ENCODE peak calls at places on chromosomes 13 and 19, in nine cellular contexts. Z is NCI-H1048, Q is uterus, C is psoas muscle, M is A172, H is HCEC 1CT, L is caudate nucleus, A is right lobe of liver, S is COLO829. E is an unnamed sample.

GRCh38 chr19:15296841-15297415 is 35.4 kb downstream of the BRD4 start:
- DNase-seq in Z (no peak), Q (no peak), C (no peak), M (no peak), H (no peak), L (no peak), A (no peak), S (no peak), E (no peak)

GRCh38 chr19:32287811-32288227 is 57.6 kb upstream of the ZNF507 start:
- DNase-seq in Z (no peak), Q (peak; percentile 66), C (peak; percentile 67), M (peak; percentile 33), H (peak; percentile 51), L (no peak), A (no peak), S (peak; percentile 44), E (no peak)

GRCh38 chr19:46631481-46631880 is 4.5 kb downstream of the GNG8 start:
- DNase-seq in Z (no peak), Q (peak; percentile 86), C (peak; percentile 77), M (no peak), H (peak; percentile 28), L (no peak), A (no peak), S (no peak), E (no peak)

GRCh38 chr19:18399008-18399407 is 1.6 kb upstream of the LRRC25 start:
- DNase-seq in Z (no peak), Q (no peak), C (no peak), M (peak; percentile 71), H (peak; percentile 80), L (no peak), A (peak; percentile 91), S (no peak), E (no peak)

GRCh38 chr13:113029061-113029445 is 60.0 kb downstream of the MCF2L start:
- DNase-seq in Z (no peak), Q (no peak), C (no peak), M (no peak), H (no peak), L (no peak), A (no peak), S (no peak), E (no peak)

GRCh38 chr13:23510979-23511735 is 59.1 kb upstream of the TNFRSF19 start:
- DNase-seq in Z (no peak), Q (no peak), C (no peak), M (peak; percentile 52), H (peak; percentile 49), L (no peak), A (no peak), S (peak; percentile 63), E (no peak)

GRCh38 chr19:1799695-1800342 is 12.3 kb downstream of the ATP8B3 start:
- DNase-seq in Z (no peak), Q (no peak), C (no peak), M (no peak), H (no peak), L (no peak), A (no peak), S (no peak), E (no peak)

GRCh38 chr19:17327654-17328516 is 6.8 kb downstream of the ANO8 start:
- DNase-seq in Z (no peak), Q (peak; percentile 75), C (no peak), M (no peak), H (no peak), L (no peak), A (no peak), S (no peak), E (no peak)

GRCh38 chr13:48175200-48175599 is 57.8 kb upstream of the ITM2B start:
- DNase-seq in Z (no peak), Q (no peak), C (no peak), M (no peak), H (no peak), L (no peak), A (no peak), S (no peak), E (no peak)

GRCh38 chr19:7618366-7618765 is 11.0 kb downstream of the XAB2 start:
- DNase-seq in Z (no peak), Q (no peak), C (no peak), M (no peak), H (no peak), L (no peak), A (peak; percentile 94), S (no peak), E (no peak)

GRCh38 chr13:113029487-113030258 is 60.7 kb downstream of the MCF2L start:
- DNase-seq in Z (no peak), Q (no peak), C (no peak), M (peak; percentile 22), H (no peak), L (peak; percentile 21), A (no peak), S (no peak), E (no peak)

GRCh38 chr13:33554919-33555791 is 262.8 kb upstream of the RFC3 start:
- DNase-seq in Z (no peak), Q (no peak), C (no peak), M (no peak), H (no peak), L (no peak), A (no peak), S (no peak), E (no peak)

GRCh38 chr13:86945596-86945995 is 725.6 kb upstream of the SLITRK5 start:
- DNase-seq in Z (no peak), Q (no peak), C (no peak), M (no peak), H (no peak), L (no peak), A (no peak), S (no peak), E (no peak)

GRCh38 chr13:110005563-110005962 is 219.2 kb upstream of the IRS2 start:
- DNase-seq in Z (no peak), Q (no peak), C (no peak), M (peak; percentile 87), H (no peak), L (no peak), A (no peak), S (no peak), E (no peak)

GRCh38 chr19:6551607-6552450 is 21.0 kb downstream of the TNFSF9 start:
- DNase-seq in Z (no peak), Q (no peak), C (no peak), M (no peak), H (no peak), L (no peak), A (no peak), S (no peak), E (no peak)

GRCh38 chr19:16273005-16273404 is 51.6 kb upstream of the KLF2 start:
- DNase-seq in Z (no peak), Q (peak; percentile 52), C (no peak), M (no peak), H (no peak), L (no peak), A (no peak), S (no peak), E (no peak)

GRCh38 chr19:41597600-41598041 is 21.7 kb downstream of the CEACAM21 start:
- DNase-seq in Z (peak; percentile 27), Q (peak; percentile 29), C (peak; percentile 49), M (peak; percentile 78), H (peak; percentile 62), L (peak; percentile 4), A (peak; percentile 63), S (peak; percentile 82), E (peak; percentile 48)

GRCh38 chr13:20064128-20064527 is 96.7 kb downstream of the GJA3 start:
- DNase-seq in Z (no peak), Q (no peak), C (no peak), M (no peak), H (peak; percentile 18), L (no peak), A (no peak), S (peak; percentile 36), E (no peak)

GRCh38 chr19:18541258-18541991 is 1.9 kb downstream of the FKBP8 start:
- DNase-seq in Z (no peak), Q (no peak), C (peak; percentile 33), M (no peak), H (no peak), L (no peak), A (no peak), S (no peak), E (no peak)

GRCh38 chr13:24208314-24208713 is 47.8 kb downstream of the SPATA13 start:
- DNase-seq in Z (no peak), Q (no peak), C (no peak), M (peak; percentile 65), H (peak; percentile 85), L (no peak), A (no peak), S (peak; percentile 52), E (no peak)

GRCh38 chr13:45807520-45808099 is 43.9 kb downstream of the SIAH3 start:
- DNase-seq in Z (no peak), Q (no peak), C (no peak), M (peak; percentile 42), H (peak; percentile 46), L (no peak), A (no peak), S (peak; percentile 74), E (no peak)

GRCh38 chr19:35851213-35852028 is 883 bp downstream of the NPHS1 start:
- DNase-seq in Z (no peak), Q (no peak), C (no peak), M (no peak), H (no peak), L (no peak), A (no peak), S (no peak), E (no peak)

GRCh38 chr19:15893498-15893897 is 4.4 kb downstream of the CYP4F2 start:
- DNase-seq in Z (no peak), Q (no peak), C (no peak), M (no peak), H (no peak), L (no peak), A (peak; percentile 79), S (no peak), E (no peak)

GRCh38 chr13:80979035-80979641 is 638.2 kb upstream of the SPRY2 start:
- DNase-seq in Z (no peak), Q (no peak), C (no peak), M (peak; percentile 69), H (peak; percentile 72), L (no peak), A (peak; percentile 55), S (peak; percentile 59), E (no peak)

GRCh38 chr19:7556696-7557315 is 21.3 kb downstream of the PNPLA6 start:
- DNase-seq in Z (no peak), Q (no peak), C (no peak), M (no peak), H (no peak), L (no peak), A (no peak), S (no peak), E (no peak)

GRCh38 chr19:14632286-14632685 is 42.4 kb downstream of the ADGRE3 start:
- DNase-seq in Z (no peak), Q (no peak), C (no peak), M (peak; percentile 49), H (no peak), L (no peak), A (no peak), S (peak; percentile 64), E (no peak)

GRCh38 chr19:19423322-19423721 is 17.8 kb downstream of the GATAD2A start:
- DNase-seq in Z (no peak), Q (no peak), C (no peak), M (no peak), H (no peak), L (no peak), A (peak; percentile 85), S (no peak), E (no peak)

GRCh38 chr13:51793570-51794273 is 10.2 kb downstream of the DHRS12 start:
- DNase-seq in Z (no peak), Q (no peak), C (no peak), M (peak; percentile 82), H (peak; percentile 78), L (peak; percentile 50), A (no peak), S (no peak), E (no peak)

GRCh38 chr13:113845055-113845454 is 18.8 kb downstream of the GAS6 start:
- DNase-seq in Z (no peak), Q (peak; percentile 11), C (no peak), M (no peak), H (no peak), L (no peak), A (peak; percentile 89), S (no peak), E (no peak)

GRCh38 chr19:24046550-24046949 is 40.4 kb upstream of the ZNF254 start:
- DNase-seq in Z (no peak), Q (no peak), C (no peak), M (no peak), H (no peak), L (no peak), A (no peak), S (no peak), E (no peak)

GRCh38 chr19:52191374-52191773 is 1.5 kb downstream of the PPP2R1A start:
- DNase-seq in Z (no peak), Q (no peak), C (no peak), M (no peak), H (no peak), L (no peak), A (no peak), S (no peak), E (no peak)

E was measured in NCI-H187 treated with DMSO at 0.1 percent for 48 hours.